ENCODE peak calls at places on chromosomes 1 and 21, in ten cellular contexts. J is activated naive CD8-positive, alpha-beta T cell treated with anti-CD3 and anti-CD28 coated beads for 36 hours; O is cardiac muscle cell; Y is MV-4-11; P is stimulated activated CD8-positive, alpha-beta memory T cell treated with anti-CD3 and anti-CD28 coated beads, Interleukin-2, amount 100 ng/mL, for 1 hour; U is mammary epithelial cell; T is fibroblast of the conjunctiva; Q is HCEC 1CT; R is trophoblast cell; V is AG08396. D is an unnamed sample.

GRCh38 chr1:155127672-155128468 is at the start of gene EFNA1:
- DNase-seq in O (peak; percentile 56), Y (no peak), T (no peak), P (no peak), U (peak; percentile 73), Q (no peak), J (peak; percentile 54), R (peak; percentile 77), V (peak; percentile 58), D (no peak)

GRCh38 chr21:26513212-26513611 is 59.9 kb downstream of the CYYR1 start:
- DNase-seq in Q (no peak), U (peak; percentile 72), R (no peak), O (peak; percentile 39), J (no peak), V (no peak), Y (no peak), T (peak; percentile 6), P (no peak), D (no peak)

GRCh38 chr1:168949672-168950071 is 156.8 kb upstream of the ATP1B1 start:
- DNase-seq in V (no peak), Y (no peak), O (no peak), R (no peak), Q (no peak), T (no peak), P (no peak), U (no peak), J (no peak), D (no peak)

GRCh38 chr1:172108494-172108893 is 267.2 kb downstream of the DNM3 start:
- DNase-seq in U (peak; percentile 1), R (no peak), O (no peak), V (no peak), Q (peak; percentile 41), J (no peak), T (no peak), P (no peak), Y (no peak), D (no peak)

GRCh38 chr21:15992171-15992570 is 262.4 kb downstream of the USP25 start:
- DNase-seq in J (no peak), V (peak; percentile 3), T (no peak), U (no peak), R (no peak), P (no peak), Q (peak; percentile 85), Y (no peak), O (no peak), D (no peak)

GRCh38 chr1:153775432-153776311 is 465 bp downstream of the SLC27A3 start:
- DNase-seq in J (peak; percentile 65), R (peak; percentile 78), Q (no peak), U (peak; percentile 74), P (peak; percentile 20), V (peak; percentile 70), O (peak; percentile 75), T (peak; percentile 34), Y (peak; percentile 59), D (no peak)

GRCh38 chr1:246724725-246725095 is 501 bp downstream of the SCCPDH start:
- DNase-seq in V (no peak), T (no peak), Y (peak; percentile 33), P (no peak), R (peak; percentile 36), J (no peak), O (peak; percentile 36), U (no peak), Q (peak; percentile 48), D (no peak)

GRCh38 chr1:32200226-32201010 is at the start of gene CCDC28B:
- DNase-seq in Y (peak; percentile 44), O (peak; percentile 70), T (no peak), V (peak; percentile 79), J (peak; percentile 68), U (peak; percentile 56), R (peak; percentile 50), P (peak; percentile 14), Q (peak; percentile 69), D (no peak)